ENCODE peak calls at places on chromosome 7, in ten cellular contexts. C, T, X, I, B, K, J, D, R and F are unnamed samples.
A peak's percentile ranks its signal among the peaks of the same experiment; 100 is the strongest.

GRCh38 chr7:38615665-38616064 is 15.5 kb downstream of the AMPH start:
- DNase-seq in K (no peak), C (no peak), I (no peak), T (no peak), X (no peak), D (no peak), J (no peak), R (no peak), B (no peak), F (no peak)

GRCh38 chr7:105003275-105003674 is 10.7 kb upstream of the KMT2E start:
- DNase-seq in C (peak; percentile 76), X (no peak), T (peak; percentile 82), D (no peak), R (peak; percentile 78), K (no peak), B (no peak), I (peak; percentile 77), J (no peak), F (no peak)

GRCh38 chr7:70356975-70357374 is 758.7 kb downstream of the AUTS2 start:
- DNase-seq in T (no peak), J (no peak), K (no peak), D (no peak), I (no peak), R (no peak), B (no peak), C (no peak), X (no peak), F (no peak)

GRCh38 chr7:123569352-123569999 is 11.9 kb upstream of the NDUFA5 start:
- DNase-seq in C (no peak), B (no peak), D (no peak), K (no peak), X (no peak), J (no peak), T (no peak), I (no peak), R (no peak), F (no peak)

GRCh38 chr7:94276046-94276445 is 118.6 kb upstream of the COL1A2 start:
- DNase-seq in R (no peak), I (no peak), J (no peak), T (no peak), C (no peak), X (no peak), D (no peak), B (no peak), K (no peak), F (no peak)

GRCh38 chr7:133602291-133602690 is 349.4 kb downstream of the EXOC4 start:
- DNase-seq in K (no peak), J (no peak), C (peak; percentile 26), X (no peak), I (no peak), T (peak; percentile 69), R (peak; percentile 77), D (no peak), B (no peak), F (no peak)

GRCh38 chr7:80829527-80829926 is 89.3 kb downstream of the SEMA3C start:
- DNase-seq in J (no peak), K (no peak), B (no peak), I (no peak), R (no peak), X (no peak), T (no peak), D (no peak), C (peak; percentile 37), F (no peak)

GRCh38 chr7:136637826-136638225 is 230.6 kb upstream of the CHRM2 start:
- DNase-seq in C (no peak), J (no peak), T (no peak), R (peak; percentile 1), D (no peak), K (no peak), I (no peak), X (no peak), B (no peak), F (no peak)

GRCh38 chr7:8014399-8014798 is 45.8 kb downstream of the GLCCI1 start:
- DNase-seq in B (no peak), R (no peak), T (no peak), K (no peak), J (no peak), D (no peak), X (no peak), C (no peak), I (no peak), F (no peak)

GRCh38 chr7:149764481-149765398 is 8.6 kb downstream of the ZNF467 start:
- DNase-seq in K (peak; percentile 75), C (no peak), I (no peak), X (no peak), D (no peak), B (no peak), R (no peak), T (no peak), J (no peak), F (no peak)

GRCh38 chr7:1288390-1288995 is 55.8 kb downstream of the UNCX start:
- DNase-seq in C (no peak), R (no peak), J (peak; percentile 36), D (no peak), T (no peak), K (no peak), B (no peak), I (no peak), X (no peak), F (no peak)

GRCh38 chr7:74619235-74619860 is 38.2 kb upstream of the GTF2I start:
- DNase-seq in D (no peak), R (no peak), I (no peak), T (no peak), B (no peak), X (no peak), C (no peak), K (no peak), J (no peak), F (no peak)

GRCh38 chr7:156544919-156545715 is 95.5 kb upstream of the RNF32 start:
- DNase-seq in K (no peak), D (peak; percentile 70), R (no peak), J (no peak), B (no peak), C (no peak), I (no peak), T (no peak), X (no peak), F (no peak)

GRCh38 chr7:128910569-128910945 is at the start of gene KCP:
- DNase-seq in X (no peak), C (no peak), K (peak; percentile 54), R (no peak), T (no peak), B (no peak), I (peak; percentile 56), J (no peak), D (no peak), F (no peak)

GRCh38 chr7:140542226-140542625 is 62.9 kb upstream of the MKRN1 start:
- DNase-seq in B (no peak), X (peak; percentile 59), I (peak; percentile 89), J (no peak), D (no peak), R (peak; percentile 18), K (no peak), T (peak; percentile 63), C (no peak), F (no peak)

DNA sequence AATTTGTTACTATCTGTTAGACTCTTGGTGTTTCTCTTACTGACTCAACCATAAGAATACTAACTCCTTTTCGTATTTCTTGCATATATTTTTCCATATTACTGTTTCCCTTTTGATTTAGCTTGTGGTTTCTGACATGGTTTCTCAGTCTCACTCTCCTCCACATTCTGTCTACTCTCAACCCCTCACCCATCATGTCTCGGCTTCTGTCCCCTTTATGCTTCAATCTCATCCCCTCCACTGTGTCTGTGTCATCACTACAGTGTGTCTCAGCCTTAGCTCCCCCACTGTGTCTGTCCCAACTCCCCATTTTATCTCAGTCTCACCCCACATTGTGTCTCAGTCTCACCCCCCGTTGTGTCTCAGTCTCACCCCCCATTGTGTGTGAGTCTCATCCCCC is 126.9 kb downstream of the VIPR2 start:
- DNase-seq in B (no peak), X (no peak), C (no peak), K (no peak), I (no peak), D (no peak), J (no peak), R (no peak), T (no peak), F (no peak)
- H3K27ac ChIP-seq in B (peak overlapping the region; percentile 97), X (no peak overlapping the region), C (no peak overlapping the region), K (no peak overlapping the region), I (no peak overlapping the region), D (no peak overlapping the region), J (no peak overlapping the region), R (no peak overlapping the region), T (no peak overlapping the region), F (no peak overlapping the region)

DNA sequence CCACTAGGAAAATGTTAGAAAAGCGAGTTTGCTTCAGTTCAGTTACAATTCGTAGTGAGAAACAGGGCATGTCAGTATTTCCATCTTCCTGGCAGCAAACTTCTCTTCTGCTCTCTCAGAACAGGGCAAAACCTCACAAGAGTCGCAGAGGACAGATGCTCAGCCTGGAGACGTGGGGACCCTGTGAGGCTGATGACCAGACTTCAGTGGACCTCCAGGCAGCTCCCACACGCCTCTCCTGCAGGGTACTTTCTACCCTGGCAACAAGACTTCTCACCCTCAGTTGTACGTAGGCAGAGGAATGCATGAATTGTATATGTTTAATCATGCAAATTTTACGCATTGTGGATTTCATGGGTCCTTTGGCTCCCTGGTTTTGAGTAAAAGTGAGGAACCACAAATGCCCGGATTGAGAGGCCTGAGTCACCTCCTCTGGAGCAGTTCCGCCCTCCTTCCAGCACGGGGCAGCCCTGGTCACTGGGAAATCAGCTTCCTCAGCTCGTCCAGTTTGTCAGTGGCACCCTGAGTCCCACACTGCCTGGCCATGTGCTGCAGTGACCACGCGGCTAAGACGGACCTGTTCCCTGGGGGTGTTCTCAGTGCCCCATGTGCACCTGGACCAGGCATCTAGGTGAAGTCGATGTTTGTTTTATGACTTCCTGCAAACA is 165.3 kb downstream of the TNS3 start:
- DNase-seq in I (peak; percentile 57), T (no peak), K (no peak), R (no peak), C (no peak), J (no peak), D (no peak), B (no peak), X (no peak), F (no peak)
- TF ChIP-seq CTCF in I (no peak), T (peak; percentile 8), K (no peak), R (peak; percentile 33), C (no peak), J (no peak), D (no peak), B (no peak), X (no peak), F (no peak)

GRCh38 chr7:42233166-42233565 is 3.8 kb downstream of the GLI3 start:
- DNase-seq in C (peak; percentile 29), X (no peak), K (no peak), R (no peak), J (no peak), T (peak; percentile 38), I (no peak), B (no peak), D (no peak), F (no peak)
- H3K27ac ChIP-seq in C (peak overlapping the region; percentile 59), X (no peak overlapping the region), K (no peak overlapping the region), R (no peak overlapping the region), J (no peak overlapping the region), T (no peak overlapping the region), I (peak overlapping the region; percentile 97), B (no peak overlapping the region), D (no peak overlapping the region), F (no peak overlapping the region)

DNA sequence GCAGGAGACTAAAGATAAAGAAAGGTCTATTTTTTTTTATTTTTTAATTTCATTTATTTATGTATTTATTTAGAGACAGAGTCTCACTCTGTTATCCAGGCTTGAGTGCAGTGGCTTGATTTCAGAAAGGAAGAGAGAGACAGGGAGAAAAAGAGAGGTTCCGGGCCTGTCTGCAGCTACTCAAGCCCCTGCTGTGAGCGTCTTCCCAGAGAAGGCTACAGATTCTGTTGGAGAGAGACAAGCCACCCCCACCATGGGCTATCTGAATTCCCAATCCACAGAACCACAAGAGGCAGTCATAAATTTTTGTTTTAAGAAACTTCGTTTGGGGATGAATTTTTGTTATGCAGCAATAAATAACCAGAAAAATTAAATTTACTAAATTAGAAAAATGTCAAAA is 68.1 kb downstream of the CALN1 start:
- DNase-seq in X (no peak), D (no peak), J (no peak), B (no peak), T (no peak), R (no peak), I (no peak), C (no peak), K (peak; percentile 76), F (no peak)
- TF ChIP-seq CTCF in X (no peak), D (no peak), J (no peak), B (no peak), T (no peak), R (no peak), I (no peak), C (no peak), K (no peak), F (no peak)